ENCODE peak calls at places on chromosomes 1 and 21, in six cellular contexts. P is NCI-H2029; V is GM13976; Z is amniotic stem cell; D is activated CD8-positive, alpha-beta memory T cell treated with anti-CD3 and anti-CD28 coated beads, Interleukin-2, amount 50 U/mL, for 48 hours; C is NCI-H226. R is an unnamed sample.

GRCh38 chr21:16046625-16047340 is 317.0 kb downstream of the USP25 start:
- DNase-seq in P (no peak), V (no peak), Z (no peak), D (no peak), C (no peak), R (no peak)

GRCh38 chr21:45505416-45506021 is 36.7 kb downstream of the SLC19A1 start:
- DNase-seq in P (no peak), V (no peak), Z (no peak), D (no peak), C (no peak), R (peak)

GRCh38 chr1:21966247-21967000 is 10.4 kb upstream of the CELA3B start:
- DNase-seq in P (no peak), V (no peak), Z (no peak), D (no peak), C (peak), R (no peak)

GRCh38 chr1:205584732-205585131 is 47.1 kb downstream of the ELK4 start:
- DNase-seq in P (no peak), V (no peak), Z (no peak), D (peak), C (no peak), R (peak)

GRCh38 chr1:30657131-30658013 is 66.0 kb downstream of the MATN1 start:
- DNase-seq in P (no peak), V (no peak), Z (no peak), D (no peak), C (no peak), R (no peak)

GRCh38 chr1:204506091-204506968 is 9.9 kb upstream of the MDM4 start:
- DNase-seq in P (peak), V (no peak), Z (peak), D (peak), C (peak), R (no peak)

GRCh38 chr1:57307382-57307781 is 116.5 kb downstream of the DAB1 start:
- DNase-seq in P (peak), V (no peak), Z (no peak), D (no peak), C (no peak), R (no peak)

GRCh38 chr1:218380125-218380977 is 35.2 kb downstream of the TGFB2 start:
- DNase-seq in P (peak), V (no peak), Z (no peak), D (no peak), C (peak), R (peak)

GRCh38 chr1:24311234-24311633 is 7.9 kb upstream of the GRHL3 start:
- DNase-seq in P (no peak), V (no peak), Z (no peak), D (no peak), C (no peak), R (no peak)

GRCh38 chr1:228034954-228035837 is 28.4 kb downstream of the WNT3A start:
- DNase-seq in P (no peak), V (peak), Z (no peak), D (peak), C (no peak), R (no peak)

GRCh38 chr1:31672988-31673387 is 28.3 kb upstream of the PEF1 start:
- DNase-seq in P (no peak), V (no peak), Z (no peak), D (no peak), C (no peak), R (no peak)

GRCh38 chr1:23837905-23838304 is 12.7 kb upstream of the HMGCL start:
- DNase-seq in P (no peak), V (no peak), Z (no peak), D (peak), C (no peak), R (no peak)

GRCh38 chr1:165287781-165288180 is 68.7 kb downstream of the LMX1A start:
- DNase-seq in P (no peak), V (no peak), Z (no peak), D (no peak), C (no peak), R (no peak)

GRCh38 chr1:170765712-170766330 is 101.9 kb downstream of the PRRX1 start:
- DNase-seq in P (no peak), V (no peak), Z (no peak), D (no peak), C (no peak), R (no peak)

GRCh38 chr21:43597052-43597451 is 62.2 kb downstream of the HSF2BP start:
- DNase-seq in P (no peak), V (no peak), Z (no peak), D (no peak), C (peak), R (peak)

GRCh38 chr21:29075706-29076447 is 2.4 kb upstream of the CCT8 start:
- DNase-seq in P (no peak), V (no peak), Z (no peak), D (no peak), C (peak), R (no peak)

GRCh38 chr1:14897080-14897449 is 256.5 kb upstream of the TMEM51 start:
- DNase-seq in P (no peak), V (no peak), Z (no peak), D (no peak), C (peak), R (no peak)

GRCh38 chr1:203286161-203286984 is 18.9 kb upstream of the BTG2 start:
- DNase-seq in P (no peak), V (no peak), Z (no peak), D (no peak), C (peak), R (no peak)

GRCh38 chr1:60681095-60681860 is 401.1 kb upstream of the NFIA start:
- DNase-seq in P (no peak), V (no peak), Z (no peak), D (no peak), C (no peak), R (no peak)

GRCh38 chr1:13469343-13469742 is 44.5 kb downstream of the LRRC38 start:
- DNase-seq in P (peak), V (peak), Z (no peak), D (no peak), C (no peak), R (no peak)

GRCh38 chr1:28259935-28260802 is 851 bp downstream of the SESN2 start:
- DNase-seq in P (no peak), V (no peak), Z (peak), D (peak), C (peak), R (peak)

GRCh38 chr1:23098463-23099170 is 70.0 kb downstream of the LUZP1 start:
- DNase-seq in P (peak), V (peak), Z (peak), D (peak), C (peak), R (no peak)

GRCh38 chr1:92356956-92357355 is 58.1 kb downstream of the RPAP2 start:
- DNase-seq in P (no peak), V (no peak), Z (no peak), D (no peak), C (peak), R (no peak)

GRCh38 chr1:32989160-32989894 is 24.7 kb upstream of the RNF19B start:
- DNase-seq in P (no peak), V (no peak), Z (peak), D (peak), C (peak), R (peak)

GRCh38 chr1:37434292-37434907 is 40.0 kb upstream of the ZC3H12A start:
- DNase-seq in P (peak), V (peak), Z (no peak), D (peak), C (peak), R (no peak)

GRCh38 chr1:63651110-63651776 is 58.0 kb downstream of the PGM1 start:
- DNase-seq in P (no peak), V (no peak), Z (peak), D (no peak), C (peak), R (no peak)

GRCh38 chr1:160374701-160375443 is 8.0 kb downstream of the NHLH1 start:
- DNase-seq in P (no peak), V (no peak), Z (no peak), D (no peak), C (no peak), R (no peak)